ENCODE peak calls at places on chromosomes 11 and 22, in eight cellular contexts. Q is neural progenitor cell, N is Caco-2, D is ovary, H is uterus, Z is Panc1, O is kidney, S is heart left ventricle. X is an unnamed sample. For H3K36me3, the result is how much of the 10 kb centered on the place peaks cover.

GRCh38 chr22:42060489-42060888 is 10.1 kb downstream of the NAGA start:
- DNase-seq in S (no peak), D (no peak), Q (no peak), O (peak), N (no peak), H (no peak), Z (no peak), X (no peak)

GRCh38 chr11:42631223-42631843 is 680.5 kb upstream of the API5 start:
- DNase-seq in D (no peak), N (peak), O (no peak), Q (peak), S (no peak), Z (no peak), H (no peak), X (peak)

GRCh38 chr11:126992804-126993111 is 7.8 kb downstream of the KIRREL3 start:
- DNase-seq in Q (no peak), O (no peak), N (no peak), H (no peak), Z (no peak), S (no peak), D (no peak), X (peak)

GRCh38 chr11:117950999-117951961 is 22.1 kb upstream of the TMPRSS13 start:
- DNase-seq in S (no peak), D (no peak), Z (no peak), O (no peak), N (no peak), Q (no peak), H (no peak), X (no peak)

GRCh38 chr11:77300695-77301094 is 791 bp downstream of the GDPD4 start:
- DNase-seq in O (no peak), Q (no peak), H (no peak), N (no peak), Z (no peak), D (no peak), S (no peak), X (no peak)

GRCh38 chr11:129155745-129156144 is 36.4 kb downstream of the ARHGAP32 start:
- DNase-seq in O (no peak), N (no peak), Q (no peak), D (no peak), H (no peak), Z (no peak), S (peak), X (no peak)

GRCh38 chr11:8087185-8087584 is 6.2 kb downstream of the TUB start:
- DNase-seq in H (peak), D (no peak), O (no peak), Q (peak), N (no peak), S (no peak), Z (no peak), X (no peak)

GRCh38 chr11:110081462-110082233 is 11.5 kb upstream of the ZC3H12C start:
- DNase-seq in Q (no peak), Z (no peak), D (no peak), H (no peak), N (no peak), O (no peak), S (no peak), X (no peak)

GRCh38 chr11:118232659-118233058 is 7.8 kb upstream of the JAML start:
- DNase-seq in D (no peak), N (no peak), H (no peak), S (no peak), Z (no peak), O (no peak), Q (no peak), X (no peak)

GRCh38 chr11:130070829-130071205 is 1.1 kb downstream of the APLP2 start:
- DNase-seq in Q (peak), D (no peak), O (peak), S (peak), H (peak), Z (no peak), N (no peak), X (peak)

GRCh38 chr11:45974806-45975205 is 52.4 kb downstream of the LARGE2 start:
- DNase-seq in O (no peak), D (no peak), H (no peak), Z (no peak), Q (no peak), N (no peak), S (no peak), X (no peak)

GRCh38 chr11:30585892-30586250 is 282 bp downstream of the MPPED2 start:
- DNase-seq in N (no peak), H (peak), S (peak), O (peak), Z (no peak), Q (peak), D (peak), X (peak)

GRCh38 chr11:130879836-130880235 is 36.4 kb downstream of the SNX19 start:
- DNase-seq in N (no peak), O (no peak), Q (no peak), H (no peak), D (no peak), S (no peak), Z (no peak), X (no peak)

GRCh38 chr11:46275964-46276641 is 1.4 kb upstream of the CREB3L1 start:
- DNase-seq in D (no peak), H (no peak), N (peak), S (no peak), Q (no peak), O (peak), Z (no peak), X (no peak)

GRCh38 chr11:15967966-15968365 is 388.4 kb downstream of the SOX6 start:
- DNase-seq in S (no peak), Z (no peak), D (no peak), N (no peak), H (no peak), O (no peak), Q (no peak), X (peak)

GRCh38 chr11:12564012-12564411 is 110.2 kb upstream of the TEAD1 start:
- DNase-seq in D (no peak), Q (no peak), S (no peak), Z (no peak), N (no peak), H (no peak), O (no peak), X (no peak)

GRCh38 chr11:121557348-121557747 is 104.6 kb upstream of the SORL1-AS1 start:
- DNase-seq in S (no peak), D (no peak), O (no peak), H (no peak), N (no peak), Q (no peak), Z (no peak), X (no peak)

GRCh38 chr22:44392446-44392921 is 79.7 kb upstream of the SHISAL1 start:
- DNase-seq in Q (no peak), N (no peak), S (peak), Z (no peak), H (peak), O (peak), D (peak), X (no peak)

GRCh38 chr11:83674498-83674897 is 388.3 kb upstream of the CCDC90B start:
- DNase-seq in Z (no peak), O (no peak), N (no peak), H (no peak), S (no peak), Q (no peak), D (no peak), X (no peak)

GRCh38 chr11:83671295-83671694 is 385.1 kb upstream of the CCDC90B start:
- DNase-seq in S (no peak), O (no peak), D (no peak), N (no peak), Q (no peak), H (no peak), Z (no peak), X (no peak)

GRCh38 chr11:83680351-83680750 is 394.2 kb upstream of the CCDC90B start:
- DNase-seq in D (no peak), Z (no peak), S (no peak), H (no peak), O (no peak), Q (peak), N (no peak), X (no peak)

GRCh38 chr11:83677730-83678129 is 391.6 kb upstream of the CCDC90B start:
- DNase-seq in S (no peak), O (no peak), H (no peak), D (no peak), Z (no peak), N (no peak), Q (no peak), X (no peak)

DNA sequence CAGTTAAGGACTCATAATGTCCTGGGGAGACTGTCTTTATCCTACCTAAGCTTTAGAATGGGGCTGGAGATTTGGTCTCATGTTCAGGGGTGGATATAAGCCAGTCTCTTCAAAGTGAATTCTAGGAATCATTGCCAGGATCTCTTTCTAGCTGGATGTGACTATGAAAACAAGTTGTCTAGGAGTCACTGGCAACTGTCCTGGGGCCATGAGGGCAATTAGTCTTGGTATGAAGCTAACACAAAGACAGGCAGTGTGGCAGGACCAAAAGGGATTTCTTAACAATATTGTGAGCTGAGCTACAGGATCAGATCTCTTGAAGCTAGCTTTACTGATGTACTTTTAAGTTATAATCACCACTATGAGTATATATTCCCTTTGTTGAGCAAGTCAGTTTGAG is 389.9 kb upstream of the CCDC90B start:
- DNase-seq in Z (no peak), D (no peak), Q (no peak), H (no peak), S (no peak), N (no peak), O (no peak), X (no peak)
- H3K36me3 ChIP-seq in Z (under half), D (under half), Q (under half), H (under half), S (under half), N (under half), O (under half), X (under half)

DNA sequence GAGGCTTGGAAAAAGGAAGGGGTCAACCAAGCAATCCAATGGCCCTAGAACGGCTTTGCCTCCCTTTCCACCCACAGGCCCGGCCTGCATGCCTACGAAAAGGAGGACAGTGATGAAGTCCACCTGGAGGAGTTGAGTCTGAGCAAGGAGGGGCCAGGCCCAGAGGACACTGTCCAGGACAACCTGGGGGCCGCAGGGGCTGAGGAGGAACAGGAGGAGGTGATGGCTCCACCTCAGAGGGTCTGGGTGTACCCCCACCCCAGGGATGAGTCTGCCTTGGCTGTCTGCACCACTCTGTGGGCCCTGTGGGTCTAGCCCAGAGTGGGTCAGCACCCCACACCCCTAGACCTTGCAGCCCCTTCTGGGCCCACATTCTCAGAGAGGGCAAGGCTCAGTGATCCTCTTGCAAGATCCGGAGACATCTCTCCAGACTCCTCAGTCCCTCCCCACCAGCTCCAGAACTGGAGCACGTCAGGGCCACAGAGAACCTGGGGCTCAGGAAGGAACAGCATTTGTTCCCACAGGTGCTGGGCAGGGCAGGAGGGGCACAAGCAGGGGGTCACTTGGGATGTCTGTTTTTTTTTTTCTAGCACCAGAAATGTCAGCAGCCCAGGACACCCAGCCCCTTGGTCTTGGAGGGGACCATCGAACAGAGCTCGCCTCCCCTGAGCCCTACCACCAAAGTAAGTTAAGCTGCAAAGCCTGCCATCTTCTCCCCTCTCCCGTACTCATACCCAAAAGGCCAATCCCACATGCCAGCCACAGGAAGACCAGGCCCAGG is 8.2 kb downstream of the PRR33 start:
- DNase-seq in Q (no peak), O (peak), N (no peak), H (peak), D (no peak), S (no peak), Z (no peak), X (no peak)
- H3K36me3 ChIP-seq in Q (under half), O (under half), N (under half), H (under half), D (under half), S (under half), Z (under half), X (under half)

DNA sequence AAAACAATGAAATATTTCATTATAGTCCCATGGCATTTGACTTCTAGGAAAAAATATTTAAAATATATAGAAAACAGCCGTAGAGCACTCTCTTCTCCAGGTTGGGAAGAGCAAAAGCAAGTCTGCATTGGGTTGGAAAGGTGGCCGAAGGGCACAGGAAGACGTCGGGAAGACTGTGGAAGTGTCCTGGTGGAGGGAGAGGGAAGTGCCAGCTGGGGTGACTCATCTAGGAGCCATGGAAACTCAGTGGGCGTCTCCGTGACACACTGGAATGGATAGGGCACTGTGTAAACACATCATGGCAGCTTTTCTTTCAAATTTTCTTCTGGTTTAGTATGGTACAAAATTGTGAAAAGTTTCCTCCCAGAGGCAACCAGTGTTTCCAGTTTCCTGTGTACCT is 12.7 kb downstream of the GTPBP1 start:
- DNase-seq in Z (no peak), D (peak), H (peak), N (peak), S (peak), Q (peak), O (peak), X (peak)
- H3K36me3 ChIP-seq in Z (under half), D (under half), H (under half), N (under half), S (half or more), Q (under half), O (under half), X (under half)

DNA sequence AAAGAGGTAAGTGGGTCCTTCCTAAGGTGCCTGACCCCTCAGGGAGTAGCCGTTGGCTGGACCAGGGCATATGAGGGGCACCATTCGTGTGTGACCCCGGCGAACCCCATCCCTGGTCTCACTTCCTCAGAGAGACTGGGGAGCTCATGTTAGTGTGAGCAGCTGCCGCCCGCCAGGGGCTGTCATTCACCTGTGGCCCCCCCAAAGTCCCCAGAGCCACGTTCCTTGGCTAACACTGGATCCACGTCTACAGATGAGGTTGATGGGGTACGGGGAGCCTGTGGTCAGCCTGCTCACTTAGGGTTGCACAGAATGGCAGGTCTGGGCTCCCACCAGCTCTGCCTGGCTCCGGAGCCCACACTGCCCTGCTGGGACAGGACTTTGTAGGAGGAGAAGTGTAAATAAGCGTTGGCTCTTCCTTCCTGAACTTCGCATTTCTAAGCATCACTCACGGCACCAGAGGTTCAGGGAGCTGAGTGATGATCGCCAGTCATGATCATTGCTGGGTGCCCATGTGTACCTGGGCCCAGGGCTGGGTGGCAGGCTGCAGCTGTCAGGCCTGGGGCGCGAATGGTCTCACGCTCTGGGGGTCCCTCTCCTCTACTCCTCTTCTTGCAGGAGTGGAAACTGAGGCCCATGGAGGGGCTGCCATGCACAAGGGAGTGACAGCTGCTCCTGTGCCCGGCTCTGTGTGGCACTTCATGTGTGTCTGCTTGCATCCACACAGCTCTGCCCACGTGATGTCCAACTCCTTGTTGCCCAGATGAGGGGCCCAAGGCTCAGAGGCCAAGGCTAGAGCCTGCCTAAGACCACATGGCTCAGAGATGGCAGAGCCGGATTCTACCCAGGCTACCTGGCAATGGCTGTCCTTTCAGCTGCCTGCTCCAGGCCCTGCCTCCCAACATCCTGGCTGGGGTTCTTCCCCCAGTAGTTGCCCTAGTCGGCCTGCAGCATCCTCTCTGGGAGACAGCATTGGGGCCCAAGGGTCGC is 11.1 kb downstream of the TTC38 start:
- DNase-seq in S (no peak), O (no peak), H (no peak), N (no peak), Z (no peak), D (peak), Q (no peak), X (no peak)
- H3K36me3 ChIP-seq in S (half or more), O (half or more), H (under half), N (under half), Z (under half), D (under half), Q (under half), X (under half)

DNA sequence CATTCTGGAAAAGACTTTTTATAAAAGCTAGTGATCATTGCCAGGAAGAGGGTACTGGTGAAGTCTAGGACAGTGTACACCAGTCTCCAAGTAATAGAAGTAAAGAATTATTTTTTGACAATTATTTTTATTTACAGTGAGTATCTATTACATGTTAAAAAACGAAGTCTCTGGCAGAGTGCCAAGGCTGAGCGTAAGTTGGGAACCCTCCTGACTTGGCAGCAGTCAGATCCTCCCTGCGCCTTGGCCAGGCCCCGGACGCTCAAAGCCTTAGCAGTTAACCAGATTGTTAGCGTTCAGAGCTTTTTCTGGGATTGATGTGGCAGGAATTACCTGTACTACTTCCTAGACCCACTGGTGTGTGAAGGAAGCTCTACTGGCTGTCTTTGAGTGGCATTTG is 38.1 kb upstream of the CTTN start:
- DNase-seq in Z (no peak), O (no peak), Q (no peak), D (no peak), S (peak), N (no peak), H (peak), X (no peak)
- H3K36me3 ChIP-seq in Z (under half), O (under half), Q (under half), D (under half), S (half or more), N (under half), H (under half), X (under half)

GRCh38 chr11:70409437-70409836 is 11.1 kb downstream of the CTTN start:
- DNase-seq in N (no peak), O (no peak), Q (no peak), Z (no peak), H (no peak), D (no peak), S (no peak), X (no peak)
- H3K36me3 ChIP-seq in N (under half), O (half or more), Q (under half), Z (half or more), H (under half), D (under half), S (half or more), X (half or more)